ENCODE peak calls at places on chromosomes 13 and 19, in nine cellular contexts. E is NB4, V is AG09309, Y is nephron progenitor cell, K is hepatocyte, C is AG10803, P is neural crest cell, N is fibroblast of pulmonary artery, U is HFFc6. W is an unnamed sample.
A peak's percentile ranks its signal among the peaks of the same experiment; 100 is the strongest.

GRCh38 chr13:21913010-21913409 is 242.1 kb downstream of the FGF9 start:
- DNase-seq in E (peak; percentile 46), V (no peak), Y (peak; percentile 18), K (no peak), C (no peak), P (no peak), N (no peak), U (no peak), W (no peak)

GRCh38 chr13:79404985-79405384 is 1.1 kb downstream of the RBM26 start:
- DNase-seq in E (peak; percentile 33), V (no peak), Y (no peak), K (no peak), C (no peak), P (no peak), N (no peak), U (no peak), W (no peak)

GRCh38 chr13:76735641-76736040 is 150.6 kb downstream of the KCTD12 start:
- DNase-seq in E (no peak), V (no peak), Y (no peak), K (no peak), C (peak; percentile 19), P (no peak), N (no peak), U (no peak), W (no peak)

GRCh38 chr13:19810996-19811881 is 28.5 kb upstream of the PSPC1 start:
- DNase-seq in E (no peak), V (no peak), Y (no peak), K (no peak), C (peak; percentile 9), P (no peak), N (peak; percentile 13), U (peak; percentile 38), W (no peak)

GRCh38 chr19:54319049-54319448 is 6.1 kb upstream of the LILRA5 start:
- DNase-seq in E (peak; percentile 53), V (no peak), Y (no peak), K (no peak), C (no peak), P (no peak), N (no peak), U (no peak), W (no peak)

GRCh38 chr13:107231941-107232340 is 664.0 kb upstream of the ARGLU1 start:
- DNase-seq in E (no peak), V (no peak), Y (no peak), K (no peak), C (no peak), P (no peak), N (no peak), U (no peak), W (no peak)

GRCh38 chr13:99572921-99573320 is 71.6 kb downstream of the TM9SF2 start:
- DNase-seq in E (peak; percentile 31), V (no peak), Y (no peak), K (no peak), C (peak; percentile 80), P (no peak), N (peak; percentile 42), U (no peak), W (no peak)

GRCh38 chr19:37059142-37059541 is 19.1 kb upstream of the ZNF420 start:
- DNase-seq in E (no peak), V (no peak), Y (no peak), K (no peak), C (no peak), P (no peak), N (no peak), U (no peak), W (no peak)

GRCh38 chr13:85313761-85314503 is 485.3 kb downstream of the SLITRK6 start:
- DNase-seq in E (no peak), V (peak; percentile 2), Y (no peak), K (peak; percentile 7), C (peak; percentile 1), P (no peak), N (no peak), U (peak; percentile 81), W (no peak)

GRCh38 chr13:21399741-21400140 is 59.4 kb downstream of the ZDHHC20 start:
- DNase-seq in E (peak; percentile 57), V (no peak), Y (no peak), K (no peak), C (no peak), P (no peak), N (peak; percentile 39), U (no peak), W (no peak)

GRCh38 chr13:42876810-42877550 is 95.6 kb downstream of the FAM216B start:
- DNase-seq in E (no peak), V (peak; percentile 20), Y (no peak), K (no peak), C (peak; percentile 47), P (no peak), N (peak; percentile 89), U (peak; percentile 57), W (no peak)

GRCh38 chr19:13937479-13938360 is 497 bp downstream of the PODNL1 start:
- DNase-seq in E (no peak), V (no peak), Y (peak; percentile 56), K (no peak), C (no peak), P (no peak), N (no peak), U (no peak), W (no peak)

GRCh38 chr13:23871616-23872220 is 17.5 kb downstream of the MIPEP start:
- DNase-seq in E (peak; percentile 13), V (no peak), Y (no peak), K (no peak), C (peak; percentile 60), P (no peak), N (peak; percentile 61), U (peak; percentile 46), W (no peak)

GRCh38 chr13:20964904-20965303 is 62.4 kb upstream of the XPO4 start:
- DNase-seq in E (no peak), V (peak; percentile 14), Y (no peak), K (no peak), C (peak; percentile 33), P (no peak), N (no peak), U (no peak), W (no peak)

DNA sequence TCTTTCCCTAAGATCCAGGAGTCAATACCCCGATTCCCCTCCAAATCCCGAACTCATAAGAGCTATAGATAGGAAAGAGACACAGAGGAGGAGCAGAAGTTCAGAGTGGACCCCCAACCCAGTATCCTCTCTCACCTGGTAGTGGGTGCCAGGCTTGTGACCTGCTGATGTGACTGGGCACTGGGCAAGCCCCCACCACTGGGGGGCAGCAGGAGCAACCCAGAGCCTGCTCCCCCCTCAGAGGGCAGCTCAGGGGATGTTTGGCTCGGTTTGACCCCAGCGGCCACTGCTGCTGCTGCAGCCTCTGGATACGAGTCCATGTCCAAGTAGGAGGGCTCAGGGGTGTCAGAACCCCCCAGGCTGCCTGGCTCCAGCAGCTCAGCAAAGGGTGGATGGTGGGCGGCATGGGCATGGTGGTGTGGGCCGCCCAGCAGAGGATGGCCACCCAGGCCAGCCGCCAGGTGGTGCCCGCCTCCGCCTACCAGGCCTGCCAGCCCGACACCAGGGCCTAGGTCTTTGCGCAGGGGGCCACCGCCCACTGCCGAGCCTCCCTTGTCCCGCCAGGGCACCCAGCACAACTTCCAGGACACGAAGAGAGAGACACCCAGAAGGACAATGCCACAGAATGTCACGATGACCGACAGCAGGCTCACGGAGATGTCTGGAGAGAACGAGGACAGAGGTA is 7.4 kb downstream of the SYT3 start:
- DNase-seq in E (no peak), V (no peak), Y (no peak), K (no peak), C (no peak), P (no peak), N (no peak), U (no peak), W (no peak)
- TF ChIP-seq CTCF in E (peak; percentile 36), V (no peak), Y (no peak), K (no peak), C (no peak), P (no peak), N (no peak), U (no peak), W (no peak)

DNA sequence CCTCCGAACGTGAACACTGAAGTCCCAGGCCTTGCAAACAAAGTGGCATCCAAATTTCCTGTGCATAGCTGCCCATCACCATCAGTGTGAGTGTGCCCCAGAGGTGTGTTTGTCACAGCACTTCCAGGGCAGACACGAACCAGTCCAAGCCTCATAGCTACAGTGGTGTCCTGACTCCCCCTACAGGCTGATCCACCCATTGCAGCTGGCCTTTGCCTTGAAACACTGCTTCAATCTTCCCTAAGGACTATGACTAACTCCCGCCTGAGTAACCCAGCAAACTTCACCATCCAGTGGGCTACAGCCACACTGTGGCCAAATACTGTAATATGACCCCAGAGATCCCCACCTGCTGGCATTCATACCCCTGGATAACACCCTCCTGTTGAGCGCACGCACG is 3.9 kb downstream of the ZNF266 start:
- DNase-seq in E (peak; percentile 89), V (no peak), Y (peak; percentile 36), K (peak; percentile 19), C (no peak), P (peak; percentile 50), N (no peak), U (peak; percentile 58), W (no peak)
- TF ChIP-seq CTCF in E (peak; percentile 100), V (peak; percentile 52), Y (peak; percentile 39), K (no peak), C (peak; percentile 35), P (peak; percentile 64), N (peak; percentile 30), U (peak; percentile 79), W (no peak)

GRCh38 chr19:3302755-3303154 is 63.6 kb upstream of the NFIC start:
- DNase-seq in E (peak; percentile 30), V (no peak), Y (no peak), K (no peak), C (no peak), P (no peak), N (no peak), U (no peak), W (no peak)
- TF ChIP-seq CTCF in E (peak; percentile 30), V (peak; percentile 16), Y (no peak), K (no peak), C (no peak), P (peak; percentile 16), N (no peak), U (peak; percentile 43), W (no peak)

GRCh38 chr13:50893211-50893852 is 16.3 kb upstream of the RNASEH2B start:
- DNase-seq in E (peak; percentile 87), V (no peak), Y (no peak), K (no peak), C (peak; percentile 52), P (no peak), N (no peak), U (no peak), W (no peak)
- TF ChIP-seq CTCF in E (no peak), V (no peak), Y (no peak), K (no peak), C (no peak), P (no peak), N (no peak), U (no peak), W (no peak)